ENCODE peak calls at places on chromosomes 4 and X, in four cellular contexts. One of them, this sample, is unnamed. For H3K27me3, the result is how much of the 10 kb centered on the place peaks cover.

GRCh38 chr4:77600521-77601451 is 4.8 kb upstream of the CXCL13 start:
- DNase-seq in transverse colon: peak
- DNase-seq in K562: peak
- DNase-seq in HCT116: peak
- DNase-seq in this sample: no peak

GRCh38 chr4:145982791-145983190 is 44.2 kb upstream of the ZNF827 start:
- DNase-seq in K562: no peak
- DNase-seq in HCT116: no peak
- DNase-seq in transverse colon: no peak
- DNase-seq in this sample: no peak

GRCh38 chr4:18645356-18645755 is 623.8 kb upstream of the LCORL start:
- DNase-seq in K562: no peak
- DNase-seq in HCT116: no peak
- DNase-seq in transverse colon: no peak
- DNase-seq in this sample: no peak

GRCh38 chrX:21305799-21306336 is 68.3 kb upstream of the CNKSR2 start:
- DNase-seq in transverse colon: no peak
- DNase-seq in K562: no peak
- DNase-seq in HCT116: no peak
- DNase-seq in this sample: no peak

GRCh38 chr4:13627185-13627605 is 330 bp downstream of the BOD1L1 start:
- DNase-seq in transverse colon: peak
- DNase-seq in HCT116: no peak
- DNase-seq in K562: no peak
- DNase-seq in this sample: peak

GRCh38 chrX:51144828-51145442 is 187.7 kb upstream of the NUDT10 start:
- DNase-seq in K562: peak
- DNase-seq in HCT116: no peak
- DNase-seq in transverse colon: no peak
- DNase-seq in this sample: no peak

GRCh38 chrX:87391742-87392141 is 125.9 kb upstream of the KLHL4 start:
- DNase-seq in HCT116: no peak
- DNase-seq in transverse colon: no peak
- DNase-seq in K562: no peak
- DNase-seq in this sample: no peak

GRCh38 chr4:144709159-144709558 is 63.2 kb downstream of the HHIP start:
- DNase-seq in HCT116: peak
- DNase-seq in K562: no peak
- DNase-seq in transverse colon: no peak
- DNase-seq in this sample: no peak

GRCh38 chr4:1619151-1619672 is 64.9 kb downstream of the FAM53A start:
- DNase-seq in K562: no peak
- DNase-seq in transverse colon: no peak
- DNase-seq in HCT116: no peak
- DNase-seq in this sample: peak

GRCh38 chrX:119552508-119552907 is 12.7 kb downstream of the STEEP1 start:
- DNase-seq in HCT116: no peak
- DNase-seq in transverse colon: no peak
- DNase-seq in K562: no peak
- DNase-seq in this sample: no peak

GRCh38 chr4:14289708-14290107 is 662.2 kb upstream of the BOD1L1 start:
- DNase-seq in HCT116: no peak
- DNase-seq in transverse colon: no peak
- DNase-seq in K562: no peak
- DNase-seq in this sample: no peak

GRCh38 chr4:73593631-73594241 is 26.5 kb downstream of the RASSF6 start:
- DNase-seq in HCT116: peak
- DNase-seq in transverse colon: no peak
- DNase-seq in K562: no peak
- DNase-seq in this sample: no peak

GRCh38 chr4:26509681-26510333 is 19.5 kb upstream of the CCKAR start:
- DNase-seq in transverse colon: no peak
- DNase-seq in HCT116: no peak
- DNase-seq in K562: no peak
- DNase-seq in this sample: no peak

GRCh38 chr4:184453402-184454160 is 20.8 kb downstream of the IRF2 start:
- DNase-seq in HCT116: no peak
- DNase-seq in K562: peak
- DNase-seq in transverse colon: peak
- DNase-seq in this sample: no peak

GRCh38 chr4:91092398-91092955 is 965.3 kb downstream of the CCSER1 start:
- DNase-seq in HCT116: no peak
- DNase-seq in K562: no peak
- DNase-seq in transverse colon: no peak
- DNase-seq in this sample: no peak

GRCh38 chrX:111244238-111244750 is 26.0 kb downstream of the CAPN6 start:
- DNase-seq in HCT116: peak
- DNase-seq in K562: peak
- DNase-seq in transverse colon: no peak
- DNase-seq in this sample: no peak

GRCh38 chrX:97895751-97896150 is 1012.0 kb downstream of the RPA4 start:
- DNase-seq in K562: no peak
- DNase-seq in transverse colon: no peak
- DNase-seq in HCT116: no peak
- DNase-seq in this sample: no peak

GRCh38 chrX:56576721-56577120 is 13.3 kb downstream of the UBQLN2 start:
- DNase-seq in K562: no peak
- DNase-seq in HCT116: no peak
- DNase-seq in transverse colon: no peak
- DNase-seq in this sample: no peak

GRCh38 chr4:98624642-98625041 is 33.8 kb downstream of the TSPAN5 start:
- DNase-seq in K562: no peak
- DNase-seq in HCT116: no peak
- DNase-seq in transverse colon: no peak
- DNase-seq in this sample: no peak

GRCh38 chr4:126850286-126850685 is 782.5 kb upstream of the INTU start:
- DNase-seq in HCT116: peak
- DNase-seq in K562: peak
- DNase-seq in transverse colon: no peak
- DNase-seq in this sample: no peak

GRCh38 chrX:68686684-68687045 is 39.2 kb downstream of the STARD8 start:
- DNase-seq in HCT116: no peak
- DNase-seq in transverse colon: no peak
- DNase-seq in K562: peak
- DNase-seq in this sample: no peak

GRCh38 chrX:39469126-39469525 is 628.6 kb downstream of the BCOR start:
- DNase-seq in transverse colon: no peak
- DNase-seq in HCT116: no peak
- DNase-seq in K562: no peak
- DNase-seq in this sample: no peak

GRCh38 chrX:39458779-39459178 is 639.0 kb downstream of the BCOR start:
- DNase-seq in HCT116: no peak
- DNase-seq in transverse colon: no peak
- DNase-seq in K562: no peak
- DNase-seq in this sample: no peak

GRCh38 chrX:39460491-39460890 is 637.3 kb downstream of the BCOR start:
- DNase-seq in K562: no peak
- DNase-seq in transverse colon: no peak
- DNase-seq in HCT116: no peak
- DNase-seq in this sample: no peak

GRCh38 chrX:39459204-39459603 is 638.6 kb downstream of the BCOR start:
- DNase-seq in transverse colon: no peak
- DNase-seq in K562: no peak
- DNase-seq in HCT116: no peak
- DNase-seq in this sample: no peak

DNA sequence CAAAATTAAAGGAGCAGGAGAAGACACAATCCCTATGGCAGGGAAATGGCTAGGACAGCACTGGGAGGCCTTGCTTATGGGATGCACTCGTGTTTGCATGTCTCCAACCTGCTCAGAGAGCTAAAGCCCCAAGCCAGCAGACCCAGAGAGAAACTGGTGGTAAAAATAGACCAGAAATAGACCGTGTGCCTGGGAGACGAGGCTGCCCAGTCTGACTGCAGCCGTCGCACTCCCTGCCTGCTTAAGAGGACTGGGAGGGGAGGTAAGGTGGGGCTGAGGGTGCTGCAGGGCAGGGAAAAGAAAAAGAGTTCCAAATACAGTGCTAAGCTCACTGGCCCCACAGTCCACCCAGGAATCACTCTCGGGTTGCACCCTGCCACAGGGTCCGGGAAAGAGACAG is 633.5 kb downstream of the BCOR start:
- DNase-seq in K562: no peak
- DNase-seq in HCT116: no peak
- DNase-seq in transverse colon: no peak
- DNase-seq in this sample: no peak
- H3K27me3 ChIP-seq in K562: under half
- H3K27me3 ChIP-seq in HCT116: under half
- H3K27me3 ChIP-seq in transverse colon: under half
- H3K27me3 ChIP-seq in this sample: under half

GRCh38 chr4:6184169-6184568 is 16.2 kb downstream of the JAKMIP1 start:
- DNase-seq in HCT116: no peak
- DNase-seq in transverse colon: no peak
- DNase-seq in K562: no peak
- DNase-seq in this sample: no peak
- H3K4me3 ChIP-seq in HCT116: no peak
- H3K4me3 ChIP-seq in transverse colon: no peak
- H3K4me3 ChIP-seq in K562: no peak
- H3K4me3 ChIP-seq in this sample: no peak

DNA sequence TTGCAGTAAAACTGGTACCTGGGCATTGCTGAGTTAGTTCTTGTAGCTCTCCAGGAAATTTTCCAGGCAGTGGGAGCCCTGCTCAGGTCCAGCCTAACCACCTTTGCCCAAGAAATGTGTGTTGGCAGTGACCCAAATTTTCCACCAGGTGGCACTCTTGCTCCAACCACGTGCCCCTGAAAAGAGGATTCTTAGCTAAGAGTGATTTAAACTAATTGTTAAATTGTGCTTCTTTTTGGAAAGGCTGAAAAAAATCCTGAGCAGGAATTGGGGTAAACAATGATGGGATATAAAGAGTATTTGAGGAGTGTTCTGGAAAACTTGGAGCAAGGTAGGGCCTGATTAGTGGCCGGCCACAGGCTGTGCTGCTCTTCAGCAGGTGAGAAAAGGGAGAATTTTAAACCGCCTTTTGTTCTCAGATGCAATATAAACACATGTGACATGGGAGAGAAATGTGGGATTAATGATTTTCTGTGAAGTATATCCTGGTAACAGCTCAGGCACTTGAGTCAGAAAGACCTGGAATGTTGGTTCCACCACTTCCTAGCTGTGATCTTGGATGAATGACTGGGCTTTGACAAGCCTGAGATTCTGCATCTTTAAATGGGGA is 219.6 kb downstream of the PTTG2 start:
- DNase-seq in HCT116: no peak
- DNase-seq in transverse colon: peak
- DNase-seq in K562: peak
- DNase-seq in this sample: peak
- TF ChIP-seq POLR2A in HCT116: no peak
- TF ChIP-seq POLR2A in transverse colon: no peak
- TF ChIP-seq POLR2A in K562: no peak
- TF ChIP-seq POLR2A in this sample: no peak

DNA sequence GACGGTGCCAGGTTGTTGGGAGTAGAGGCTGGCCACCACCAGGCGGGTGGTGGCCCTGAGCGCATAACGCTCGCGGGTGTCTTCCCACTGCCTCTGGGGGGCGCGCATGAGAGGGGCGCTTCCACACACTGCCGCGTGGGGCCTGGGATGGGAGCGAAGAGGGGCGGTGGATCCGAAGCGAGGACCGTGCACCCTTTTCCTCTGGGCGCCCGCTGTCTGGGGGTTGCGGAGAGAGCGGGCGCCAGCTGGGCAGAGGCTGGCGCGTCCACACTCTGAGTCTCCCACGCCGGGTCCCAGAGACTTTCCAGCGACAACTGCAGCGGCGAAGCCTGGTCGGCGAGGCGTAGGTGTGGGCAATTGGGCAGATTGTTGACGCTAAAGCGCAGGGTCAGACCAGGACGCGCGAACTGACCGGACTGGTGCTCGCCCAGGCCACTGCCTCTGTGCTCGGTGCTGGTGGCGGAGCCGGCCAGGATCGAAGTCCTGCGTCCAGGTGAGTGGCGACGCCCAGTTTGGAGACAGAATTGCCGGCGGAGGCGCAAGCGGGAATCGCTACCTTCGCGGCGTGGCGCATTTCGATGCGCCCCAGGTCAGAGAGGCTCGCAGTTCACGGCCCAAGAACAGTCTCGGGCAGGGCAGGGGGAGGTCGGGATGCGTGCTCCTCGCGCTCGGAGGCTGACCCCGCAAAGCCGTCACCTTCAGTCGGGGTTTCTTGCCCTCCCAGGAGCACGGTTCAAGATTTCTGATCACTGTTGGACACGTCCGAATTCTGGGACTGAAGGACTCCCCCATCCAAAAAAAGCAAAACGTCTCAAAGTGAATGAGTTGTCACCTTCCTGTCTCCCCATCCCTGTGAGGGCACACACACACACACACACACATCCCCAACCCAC is 2.6 kb upstream of the HMX1 start:
- DNase-seq in HCT116: no peak
- DNase-seq in transverse colon: no peak
- DNase-seq in K562: no peak
- DNase-seq in this sample: no peak
- H3K27me3 ChIP-seq in HCT116: under half
- H3K27me3 ChIP-seq in transverse colon: half or more
- H3K27me3 ChIP-seq in K562: under half
- H3K27me3 ChIP-seq in this sample: half or more

DNA sequence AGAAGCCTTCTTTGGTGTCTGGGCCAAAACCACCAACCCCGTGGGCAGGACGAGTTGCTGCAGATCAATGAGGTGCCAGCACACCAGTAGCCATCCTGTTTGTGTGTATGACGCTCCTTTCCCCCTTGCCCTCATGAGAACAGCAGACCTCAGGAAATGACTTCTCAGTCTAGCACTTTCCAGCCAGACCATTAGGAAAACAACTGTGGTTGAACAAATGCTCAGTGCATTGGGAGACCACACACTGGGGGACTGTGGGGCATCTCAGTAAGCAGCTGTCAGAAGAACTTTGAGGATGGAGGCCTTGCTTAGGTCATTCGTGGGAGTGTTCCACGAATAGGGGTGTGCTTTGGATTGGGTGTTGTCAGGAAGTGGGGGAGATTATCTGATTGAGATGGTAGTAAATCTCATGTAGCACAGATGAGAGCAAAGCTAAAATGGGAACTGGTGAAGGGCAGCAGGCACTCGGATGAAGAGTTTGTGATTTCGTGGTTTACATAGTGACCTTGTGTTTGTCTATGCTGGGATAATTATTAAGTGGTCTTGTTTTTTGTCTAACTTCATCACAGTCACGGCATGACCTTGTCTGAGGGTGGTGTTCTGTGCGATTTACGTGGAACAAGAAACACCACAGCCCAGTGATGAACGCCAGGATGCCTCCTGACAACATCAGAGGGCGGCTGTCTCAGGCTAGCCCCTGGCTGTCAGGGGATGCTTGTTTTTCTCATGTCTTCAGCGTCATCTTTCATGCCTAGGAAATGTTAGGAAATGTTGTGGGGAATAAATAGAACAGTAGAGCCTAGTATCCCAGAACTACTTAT is 70.1 kb downstream of the USP46 start:
- DNase-seq in K562: no peak
- DNase-seq in HCT116: no peak
- DNase-seq in transverse colon: no peak
- DNase-seq in this sample: no peak
- H3K4me3 ChIP-seq in K562: no peak
- H3K4me3 ChIP-seq in HCT116: no peak
- H3K4me3 ChIP-seq in transverse colon: no peak
- H3K4me3 ChIP-seq in this sample: no peak

GRCh38 chr4:119035941-119036737 is 99.5 kb upstream of the MYOZ2 start:
- DNase-seq in K562: no peak
- DNase-seq in transverse colon: no peak
- DNase-seq in HCT116: no peak
- DNase-seq in this sample: no peak
- TF ChIP-seq POLR2A in K562: no peak
- TF ChIP-seq POLR2A in transverse colon: no peak
- TF ChIP-seq POLR2A in HCT116: no peak
- TF ChIP-seq POLR2A in this sample: no peak